ENCODE peak calls at places on chromosomes 1 and 21, in five cellular contexts. E is fibroblast of pulmonary artery, V is NCI-H774, G is fibroblast of gingiva, T is nephron progenitor cell. J is an unnamed sample.
A peak's percentile ranks its signal among the peaks of the same experiment; 100 is the strongest.

GRCh38 chr1:39229504-39229903 is 25.0 kb downstream of the MACF1 start:
- DNase-seq in G (no peak), T (no peak), V (no peak), E (no peak), J (no peak)

GRCh38 chr1:76868916-76869315 is 1.6 kb downstream of the ST6GALNAC5 start:
- DNase-seq in E (no peak), T (peak; percentile 60), V (no peak), G (no peak), J (no peak)

GRCh38 chr1:43294761-43295160 is 6.0 kb upstream of the TIE1 start:
- DNase-seq in V (no peak), G (no peak), E (no peak), T (no peak), J (no peak)

GRCh38 chr21:24255591-24255990 is 1351.7 kb downstream of the MRPL39 start:
- DNase-seq in T (no peak), V (no peak), E (no peak), G (no peak), J (no peak)

GRCh38 chr1:205449750-205450443 is 5.9 kb downstream of the BLACAT1 start:
- DNase-seq in T (peak; percentile 77), E (peak; percentile 55), G (no peak), V (no peak), J (no peak)

GRCh38 chr21:43902441-43902840 is 37.4 kb downstream of the AGPAT3 start:
- DNase-seq in T (no peak), V (no peak), G (peak; percentile 19), E (peak; percentile 81), J (no peak)

GRCh38 chr1:85297855-85298629 is 21.6 kb upstream of the BCL10 start:
- DNase-seq in E (peak; percentile 98), G (peak; percentile 99), V (peak; percentile 66), T (no peak), J (peak; percentile 41)

GRCh38 chr1:155650231-155650757 is 38.3 kb downstream of the YY1AP1 start:
- DNase-seq in G (peak; percentile 2), T (no peak), V (no peak), E (no peak), J (no peak)

GRCh38 chr1:36643391-36644270 is 160.9 kb upstream of the CSF3R start:
- DNase-seq in T (no peak), E (no peak), V (no peak), G (no peak), J (no peak)